ENCODE peak calls at places on chromosomes 6 and 20, in six cellular contexts. One of them, this sample, is unnamed.
A peak's percentile ranks its signal among the peaks of the same experiment; 100 is the strongest.

GRCh38 chr6:157272866-157273755 is 50.2 kb downstream of the TMEM242 start:
- DNase-seq in naive B cell: peak; percentile 34
- DNase-seq in GM03348: no peak
- DNase-seq in stimulated activated CD4-positive, alpha-beta T cell treated with anti-CD3 and anti-CD28 coated beads, Interleukin-2, amount 100 ng/mL, for 48 hours: peak; percentile 16
- DNase-seq in iPS-NIHi11: peak; percentile 71
- DNase-seq in mucosa of descending colon: no peak
- DNase-seq in this sample: no peak

GRCh38 chr6:109461733-109462526 is 6.4 kb upstream of the MICAL1 start:
- DNase-seq in naive B cell: no peak
- DNase-seq in GM03348: no peak
- DNase-seq in stimulated activated CD4-positive, alpha-beta T cell treated with anti-CD3 and anti-CD28 coated beads, Interleukin-2, amount 100 ng/mL, for 48 hours: no peak
- DNase-seq in iPS-NIHi11: no peak
- DNase-seq in mucosa of descending colon: no peak
- DNase-seq in this sample: no peak

GRCh38 chr6:45599053-45599452 is 221.3 kb upstream of the SUPT3H start:
- DNase-seq in naive B cell: no peak
- DNase-seq in GM03348: no peak
- DNase-seq in stimulated activated CD4-positive, alpha-beta T cell treated with anti-CD3 and anti-CD28 coated beads, Interleukin-2, amount 100 ng/mL, for 48 hours: no peak
- DNase-seq in iPS-NIHi11: no peak
- DNase-seq in mucosa of descending colon: no peak
- DNase-seq in this sample: no peak

GRCh38 chr20:33757458-33757857 is 25.7 kb downstream of the ZNF341 start:
- DNase-seq in naive B cell: no peak
- DNase-seq in GM03348: no peak
- DNase-seq in stimulated activated CD4-positive, alpha-beta T cell treated with anti-CD3 and anti-CD28 coated beads, Interleukin-2, amount 100 ng/mL, for 48 hours: no peak
- DNase-seq in iPS-NIHi11: no peak
- DNase-seq in mucosa of descending colon: no peak
- DNase-seq in this sample: no peak

GRCh38 chr6:79570802-79571367 is 33.7 kb upstream of the LCA5 start:
- DNase-seq in naive B cell: peak; percentile 5
- DNase-seq in GM03348: peak; percentile 47
- DNase-seq in stimulated activated CD4-positive, alpha-beta T cell treated with anti-CD3 and anti-CD28 coated beads, Interleukin-2, amount 100 ng/mL, for 48 hours: no peak
- DNase-seq in iPS-NIHi11: peak; percentile 13
- DNase-seq in mucosa of descending colon: no peak
- DNase-seq in this sample: peak; percentile 29

GRCh38 chr20:37342231-37343177 is 3.4 kb upstream of the SRC start:
- DNase-seq in naive B cell: no peak
- DNase-seq in GM03348: no peak
- DNase-seq in stimulated activated CD4-positive, alpha-beta T cell treated with anti-CD3 and anti-CD28 coated beads, Interleukin-2, amount 100 ng/mL, for 48 hours: no peak
- DNase-seq in iPS-NIHi11: no peak
- DNase-seq in mucosa of descending colon: no peak
- DNase-seq in this sample: no peak

GRCh38 chr20:32537657-32538525 is 47.2 kb downstream of the NOL4L start:
- DNase-seq in naive B cell: no peak
- DNase-seq in GM03348: no peak
- DNase-seq in stimulated activated CD4-positive, alpha-beta T cell treated with anti-CD3 and anti-CD28 coated beads, Interleukin-2, amount 100 ng/mL, for 48 hours: no peak
- DNase-seq in iPS-NIHi11: peak; percentile 55
- DNase-seq in mucosa of descending colon: peak; percentile 70
- DNase-seq in this sample: no peak

GRCh38 chr6:39770476-39770875 is 21.7 kb upstream of the DAAM2 start:
- DNase-seq in naive B cell: no peak
- DNase-seq in GM03348: no peak
- DNase-seq in stimulated activated CD4-positive, alpha-beta T cell treated with anti-CD3 and anti-CD28 coated beads, Interleukin-2, amount 100 ng/mL, for 48 hours: no peak
- DNase-seq in iPS-NIHi11: no peak
- DNase-seq in mucosa of descending colon: no peak
- DNase-seq in this sample: no peak

GRCh38 chr6:52399511-52400315 is 20.4 kb upstream of the EFHC1 start:
- DNase-seq in naive B cell: no peak
- DNase-seq in GM03348: peak; percentile 74
- DNase-seq in stimulated activated CD4-positive, alpha-beta T cell treated with anti-CD3 and anti-CD28 coated beads, Interleukin-2, amount 100 ng/mL, for 48 hours: no peak
- DNase-seq in iPS-NIHi11: peak; percentile 58
- DNase-seq in mucosa of descending colon: no peak
- DNase-seq in this sample: no peak

GRCh38 chr6:63624091-63624490 is 11.5 kb upstream of the PHF3 start:
- DNase-seq in naive B cell: no peak
- DNase-seq in GM03348: no peak
- DNase-seq in stimulated activated CD4-positive, alpha-beta T cell treated with anti-CD3 and anti-CD28 coated beads, Interleukin-2, amount 100 ng/mL, for 48 hours: no peak
- DNase-seq in iPS-NIHi11: no peak
- DNase-seq in mucosa of descending colon: no peak
- DNase-seq in this sample: no peak

GRCh38 chr6:35500782-35501181 is 3.9 kb upstream of the TEAD3 start:
- DNase-seq in naive B cell: no peak
- DNase-seq in GM03348: no peak
- DNase-seq in stimulated activated CD4-positive, alpha-beta T cell treated with anti-CD3 and anti-CD28 coated beads, Interleukin-2, amount 100 ng/mL, for 48 hours: no peak
- DNase-seq in iPS-NIHi11: no peak
- DNase-seq in mucosa of descending colon: no peak
- DNase-seq in this sample: no peak

GRCh38 chr6:7763896-7764295 is 38.0 kb downstream of the BMP6 start:
- DNase-seq in naive B cell: no peak
- DNase-seq in GM03348: no peak
- DNase-seq in stimulated activated CD4-positive, alpha-beta T cell treated with anti-CD3 and anti-CD28 coated beads, Interleukin-2, amount 100 ng/mL, for 48 hours: no peak
- DNase-seq in iPS-NIHi11: no peak
- DNase-seq in mucosa of descending colon: no peak
- DNase-seq in this sample: peak; percentile 75

GRCh38 chr6:39801456-39802251 is 9.5 kb downstream of the DAAM2 start:
- DNase-seq in naive B cell: no peak
- DNase-seq in GM03348: no peak
- DNase-seq in stimulated activated CD4-positive, alpha-beta T cell treated with anti-CD3 and anti-CD28 coated beads, Interleukin-2, amount 100 ng/mL, for 48 hours: no peak
- DNase-seq in iPS-NIHi11: no peak
- DNase-seq in mucosa of descending colon: no peak
- DNase-seq in this sample: no peak

GRCh38 chr6:99458319-99458718 is 33.2 kb upstream of the PNISR start:
- DNase-seq in naive B cell: no peak
- DNase-seq in GM03348: peak; percentile 10
- DNase-seq in stimulated activated CD4-positive, alpha-beta T cell treated with anti-CD3 and anti-CD28 coated beads, Interleukin-2, amount 100 ng/mL, for 48 hours: no peak
- DNase-seq in iPS-NIHi11: peak; percentile 21
- DNase-seq in mucosa of descending colon: no peak
- DNase-seq in this sample: no peak

GRCh38 chr6:55182016-55182650 is 7.8 kb downstream of the HCRTR2 start:
- DNase-seq in naive B cell: no peak
- DNase-seq in GM03348: no peak
- DNase-seq in stimulated activated CD4-positive, alpha-beta T cell treated with anti-CD3 and anti-CD28 coated beads, Interleukin-2, amount 100 ng/mL, for 48 hours: no peak
- DNase-seq in iPS-NIHi11: no peak
- DNase-seq in mucosa of descending colon: no peak
- DNase-seq in this sample: no peak

GRCh38 chr20:38113401-38114325 is 51.4 kb downstream of the TGM2 start:
- DNase-seq in naive B cell: no peak
- DNase-seq in GM03348: no peak
- DNase-seq in stimulated activated CD4-positive, alpha-beta T cell treated with anti-CD3 and anti-CD28 coated beads, Interleukin-2, amount 100 ng/mL, for 48 hours: no peak
- DNase-seq in iPS-NIHi11: peak; percentile 71
- DNase-seq in mucosa of descending colon: no peak
- DNase-seq in this sample: no peak

GRCh38 chr6:81895511-81896185 is 143.2 kb upstream of the TENT5A start:
- DNase-seq in naive B cell: no peak
- DNase-seq in GM03348: peak; percentile 74
- DNase-seq in stimulated activated CD4-positive, alpha-beta T cell treated with anti-CD3 and anti-CD28 coated beads, Interleukin-2, amount 100 ng/mL, for 48 hours: no peak
- DNase-seq in iPS-NIHi11: no peak
- DNase-seq in mucosa of descending colon: no peak
- DNase-seq in this sample: no peak

GRCh38 chr6:37049990-37050853 is 44.8 kb downstream of the FGD2 start:
- DNase-seq in naive B cell: peak; percentile 87
- DNase-seq in GM03348: no peak
- DNase-seq in stimulated activated CD4-positive, alpha-beta T cell treated with anti-CD3 and anti-CD28 coated beads, Interleukin-2, amount 100 ng/mL, for 48 hours: peak; percentile 56
- DNase-seq in iPS-NIHi11: no peak
- DNase-seq in mucosa of descending colon: peak; percentile 87
- DNase-seq in this sample: no peak

GRCh38 chr20:14861028-14861699 is 523.8 kb upstream of the FLRT3 start:
- DNase-seq in naive B cell: no peak
- DNase-seq in GM03348: no peak
- DNase-seq in stimulated activated CD4-positive, alpha-beta T cell treated with anti-CD3 and anti-CD28 coated beads, Interleukin-2, amount 100 ng/mL, for 48 hours: no peak
- DNase-seq in iPS-NIHi11: no peak
- DNase-seq in mucosa of descending colon: no peak
- DNase-seq in this sample: no peak

GRCh38 chr20:4681441-4681840 is 40.3 kb upstream of the PRND start:
- DNase-seq in naive B cell: no peak
- DNase-seq in GM03348: no peak
- DNase-seq in stimulated activated CD4-positive, alpha-beta T cell treated with anti-CD3 and anti-CD28 coated beads, Interleukin-2, amount 100 ng/mL, for 48 hours: no peak
- DNase-seq in iPS-NIHi11: no peak
- DNase-seq in mucosa of descending colon: no peak
- DNase-seq in this sample: no peak

GRCh38 chr6:32189082-32189741 is 790 bp downstream of the PBX2 start:
- DNase-seq in naive B cell: no peak
- DNase-seq in GM03348: no peak
- DNase-seq in stimulated activated CD4-positive, alpha-beta T cell treated with anti-CD3 and anti-CD28 coated beads, Interleukin-2, amount 100 ng/mL, for 48 hours: no peak
- DNase-seq in iPS-NIHi11: no peak
- DNase-seq in mucosa of descending colon: peak; percentile 51
- DNase-seq in this sample: no peak

GRCh38 chr20:52129611-52130010 is 62.0 kb downstream of the ZFP64 start:
- DNase-seq in naive B cell: no peak
- DNase-seq in GM03348: no peak
- DNase-seq in stimulated activated CD4-positive, alpha-beta T cell treated with anti-CD3 and anti-CD28 coated beads, Interleukin-2, amount 100 ng/mL, for 48 hours: no peak
- DNase-seq in iPS-NIHi11: no peak
- DNase-seq in mucosa of descending colon: no peak
- DNase-seq in this sample: no peak

This sample was measured in NCI-H2227 treated with DMSO at 0.1 percent for 48 hours.